ENCODE peak calls at places on chromosome 9, in four cellular contexts. R is KG1, T is NCI-H1436, K is NCI-H2081. E is an unnamed sample.

GRCh38 chr9:86892576-86892975 is 54.7 kb downstream of the GAS1 start:
- DNase-seq in R (no peak), T (no peak), K (no peak), E (no peak)

GRCh38 chr9:121684381-121685145 is 33.1 kb downstream of the DAB2IP start:
- DNase-seq in R (no peak), T (peak), K (peak), E (no peak)

GRCh38 chr9:101585740-101586139 is 9.0 kb downstream of the PPP3R2 start:
- DNase-seq in R (no peak), T (no peak), K (no peak), E (no peak)

GRCh38 chr9:123536455-123536868 is 180.5 kb downstream of the CRB2 start:
- DNase-seq in R (no peak), T (no peak), K (no peak), E (no peak)

GRCh38 chr9:123643518-123643917 is 286.4 kb downstream of the DENND1A start:
- DNase-seq in R (no peak), T (no peak), K (peak), E (peak)

GRCh38 chr9:137058651-137059234 is 4.9 kb upstream of the ENTPD2 start:
- DNase-seq in R (no peak), T (no peak), K (peak), E (peak)

GRCh38 chr9:92887880-92888338 is 10.1 kb upstream of the ZNF484 start:
- DNase-seq in R (no peak), T (no peak), K (no peak), E (no peak)

GRCh38 chr9:130117816-130118632 is 54.2 kb upstream of the NCS1 start:
- DNase-seq in R (no peak), T (no peak), K (no peak), E (no peak)

GRCh38 chr9:134488901-134489280 is 152.7 kb upstream of the COL5A1 start:
- DNase-seq in R (no peak), T (no peak), K (no peak), E (no peak)

GRCh38 chr9:123871781-123872180 is 58.1 kb downstream of the DENND1A start:
- DNase-seq in R (no peak), T (no peak), K (no peak), E (no peak)

GRCh38 chr9:128027166-128027539 is 40.0 kb downstream of the NAIF1 start:
- DNase-seq in R (peak), T (no peak), K (no peak), E (no peak)

GRCh38 chr9:38035873-38036272 is 33.2 kb downstream of the SHB start:
- DNase-seq in R (no peak), T (no peak), K (no peak), E (no peak)

GRCh38 chr9:2032234-2032633 is 17.1 kb downstream of the SMARCA2 start:
- DNase-seq in R (no peak), T (no peak), K (no peak), E (no peak)

GRCh38 chr9:133711428-133712220 is 26.5 kb downstream of the SARDH start:
- DNase-seq in R (no peak), T (no peak), K (no peak), E (no peak)

GRCh38 chr9:87375397-87376073 is 122.1 kb upstream of the DAPK1 start:
- DNase-seq in R (no peak), T (no peak), K (no peak), E (no peak)

GRCh38 chr9:87249029-87249428 is 248.6 kb upstream of the DAPK1 start:
- DNase-seq in R (no peak), T (no peak), K (no peak), E (no peak)

GRCh38 chr9:15160673-15161072 is 146.3 kb downstream of the TTC39B start:
- DNase-seq in R (no peak), T (no peak), K (no peak), E (no peak)

GRCh38 chr9:13282998-13283397 is 3.5 kb upstream of the MPDZ start:
- DNase-seq in R (no peak), T (no peak), K (no peak), E (no peak)

GRCh38 chr9:77291714-77292113 is 114.4 kb downstream of the VPS13A start:
- DNase-seq in R (no peak), T (no peak), K (peak), E (peak)

GRCh38 chr9:94782367-94783120 is 56.0 kb downstream of the AOPEP start:
- DNase-seq in R (no peak), T (no peak), K (no peak), E (no peak)

GRCh38 chr9:97501177-97501971 is at the start of gene TMOD1:
- DNase-seq in R (no peak), T (peak), K (peak), E (peak)

GRCh38 chr9:136625101-136626065 is 37.3 kb upstream of the EGFL7 start:
- DNase-seq in R (no peak), T (no peak), K (no peak), E (no peak)

GRCh38 chr9:27818348-27818747 is 245.1 kb upstream of the C9orf72 start:
- DNase-seq in R (no peak), T (no peak), K (no peak), E (peak)

GRCh38 chr9:128720841-128721486 is 3.0 kb downstream of the ZDHHC12 start:
- DNase-seq in R (no peak), T (no peak), K (no peak), E (no peak)

E was measured in NCI-H1417.